ENCODE peak calls at places on chromosome 2, in six cellular contexts. O, U, S, G, B and Y are unnamed samples.

GRCh38 chr2:134882773-134883172 is 35.8 kb upstream of the CCNT2 start:
- DNase-seq in O (no peak), U (no peak), S (no peak), G (no peak), B (no peak), Y (no peak)

GRCh38 chr2:23009545-23010149 is 375.3 kb upstream of the KLHL29 start:
- DNase-seq in O (no peak), U (no peak), S (no peak), G (peak), B (peak), Y (no peak)

GRCh38 chr2:219446101-219446504 is 11.5 kb downstream of the SPEG start:
- DNase-seq in O (peak), U (no peak), S (no peak), G (no peak), B (no peak), Y (no peak)

GRCh38 chr2:239569401-239570090 is 168.7 kb upstream of the HDAC4 start:
- DNase-seq in O (no peak), U (no peak), S (peak), G (no peak), B (no peak), Y (no peak)

GRCh38 chr2:139805378-139805777 is 1025.2 kb upstream of the NXPH2 start:
- DNase-seq in O (no peak), U (no peak), S (no peak), G (no peak), B (no peak), Y (no peak)

GRCh38 chr2:218271865-218272530 is 1.7 kb downstream of the PNKD start:
- DNase-seq in O (no peak), U (no peak), S (peak), G (no peak), B (no peak), Y (no peak)

GRCh38 chr2:183927367-183928355 is 670.7 kb upstream of the ZNF804A start:
- DNase-seq in O (no peak), U (no peak), S (no peak), G (no peak), B (no peak), Y (no peak)

GRCh38 chr2:162072976-162073775 is 839 bp downstream of the DPP4 start:
- DNase-seq in O (no peak), U (peak), S (peak), G (peak), B (peak), Y (peak)

GRCh38 chr2:65789923-65790675 is 357.7 kb upstream of the SPRED2 start:
- DNase-seq in O (no peak), U (no peak), S (no peak), G (no peak), B (no peak), Y (no peak)

GRCh38 chr2:191995285-191995684 is 148.4 kb upstream of the CAVIN2 start:
- DNase-seq in O (no peak), U (no peak), S (no peak), G (no peak), B (no peak), Y (no peak)

GRCh38 chr2:176199902-176200301 is 11.4 kb downstream of the HOXD1 start:
- DNase-seq in O (no peak), U (no peak), S (no peak), G (no peak), B (no peak), Y (no peak)

GRCh38 chr2:214519258-214519818 is 108.5 kb downstream of the VWC2L start:
- DNase-seq in O (no peak), U (no peak), S (no peak), G (no peak), B (no peak), Y (no peak)

GRCh38 chr2:234690569-234691225 is 193.8 kb upstream of the ARL4C start:
- DNase-seq in O (no peak), U (no peak), S (no peak), G (no peak), B (peak), Y (no peak)

GRCh38 chr2:63614448-63614968 is 25.7 kb downstream of the MDH1 start:
- DNase-seq in O (no peak), U (no peak), S (no peak), G (no peak), B (no peak), Y (no peak)

GRCh38 chr2:113407446-113408099 is 29.9 kb upstream of the ZNG1B start:
- DNase-seq in O (no peak), U (no peak), S (no peak), G (no peak), B (no peak), Y (no peak)

GRCh38 chr2:227818569-227819397 is 5.1 kb downstream of the CCL20 start:
- DNase-seq in O (no peak), U (no peak), S (no peak), G (peak), B (no peak), Y (peak)

GRCh38 chr2:173427887-173428683 is 73.4 kb downstream of the CDCA7 start:
- DNase-seq in O (no peak), U (no peak), S (no peak), G (no peak), B (peak), Y (no peak)

GRCh38 chr2:100928235-100928634 is 73.9 kb upstream of the RPL31 start:
- DNase-seq in O (no peak), U (no peak), S (no peak), G (no peak), B (no peak), Y (no peak)

GRCh38 chr2:54845094-54845493 is 121.6 kb downstream of the EML6 start:
- DNase-seq in O (no peak), U (no peak), S (no peak), G (no peak), B (no peak), Y (no peak)

GRCh38 chr2:234996467-234997270 is 44.9 kb downstream of the SH3BP4 start:
- DNase-seq in O (peak), U (no peak), S (no peak), G (no peak), B (no peak), Y (no peak)

GRCh38 chr2:223204537-223204936 is 152.5 kb downstream of the KCNE4 start:
- DNase-seq in O (no peak), U (no peak), S (no peak), G (no peak), B (no peak), Y (no peak)

GRCh38 chr2:133674433-133675331 is 106.4 kb upstream of the NCKAP5 start:
- DNase-seq in O (peak), U (no peak), S (no peak), G (peak), B (peak), Y (peak)

GRCh38 chr2:85769236-85769986 is 15.6 kb downstream of the ATOH8 start:
- DNase-seq in O (peak), U (peak), S (no peak), G (no peak), B (no peak), Y (no peak)

GRCh38 chr2:237327191-237327590 is 86.8 kb downstream of the COL6A3 start:
- DNase-seq in O (no peak), U (no peak), S (no peak), G (no peak), B (no peak), Y (no peak)

GRCh38 chr2:184530239-184530638 is 68.1 kb upstream of the ZNF804A start:
- DNase-seq in O (no peak), U (no peak), S (no peak), G (no peak), B (no peak), Y (no peak)

GRCh38 chr2:221389909-221390308 is 182.2 kb downstream of the EPHA4 start:
- DNase-seq in O (no peak), U (no peak), S (no peak), G (no peak), B (peak), Y (no peak)

GRCh38 chr2:9170458-9171130 is 36.0 kb upstream of the ASAP2 start:
- DNase-seq in O (no peak), U (no peak), S (no peak), G (peak), B (no peak), Y (peak)

GRCh38 chr2:67526283-67526682 is 129.2 kb downstream of the ETAA1 start:
- DNase-seq in O (no peak), U (no peak), S (no peak), G (no peak), B (no peak), Y (no peak)

GRCh38 chr2:198697794-198698193 is 759.9 kb downstream of the SATB2 start:
- DNase-seq in O (no peak), U (no peak), S (no peak), G (no peak), B (no peak), Y (no peak)

GRCh38 chr2:217864960-217865359 is 137.8 kb downstream of the TNS1 start:
- DNase-seq in O (no peak), U (no peak), S (no peak), G (no peak), B (no peak), Y (no peak)

GRCh38 chr2:185255566-185255965 is 483.0 kb upstream of the FSIP2 start:
- DNase-seq in O (no peak), U (no peak), S (no peak), G (no peak), B (no peak), Y (no peak)

GRCh38 chr2:37085731-37086147 is 1.4 kb downstream of the GPATCH11 start:
- DNase-seq in O (no peak), U (no peak), S (no peak), G (no peak), B (no peak), Y (no peak)

GRCh38 chr2:99472327-99472960 is 17.4 kb downstream of the REV1 start:
- DNase-seq in O (no peak), U (no peak), S (no peak), G (no peak), B (peak), Y (no peak)

GRCh38 chr2:207836526-207837133 is 66.9 kb upstream of the FZD5 start:
- DNase-seq in O (no peak), U (no peak), S (no peak), G (peak), B (no peak), Y (peak)

GRCh38 chr2:205435970-205436369 is 246.3 kb upstream of the NRP2 start:
- DNase-seq in O (no peak), U (no peak), S (no peak), G (no peak), B (no peak), Y (no peak)

GRCh38 chr2:55163258-55163657 is 68.8 kb downstream of the CLHC1 start:
- DNase-seq in O (no peak), U (no peak), S (no peak), G (no peak), B (no peak), Y (no peak)

GRCh38 chr2:72813841-72814240 is 12.0 kb downstream of the EXOC6B start:
- DNase-seq in O (no peak), U (no peak), S (no peak), G (no peak), B (no peak), Y (no peak)

GRCh38 chr2:240922234-240922981 is 16.3 kb downstream of the CROCC2 start:
- DNase-seq in O (no peak), U (no peak), S (peak), G (peak), B (no peak), Y (no peak)

GRCh38 chr2:121999273-121999672 is 243.8 kb downstream of the TSN start:
- DNase-seq in O (no peak), U (no peak), S (no peak), G (peak), B (peak), Y (peak)

GRCh38 chr2:27218614-27219013 is 1.4 kb downstream of the CAD start:
- DNase-seq in O (no peak), U (no peak), S (no peak), G (no peak), B (no peak), Y (no peak)

GRCh38 chr2:27216416-27217137 is 592 bp upstream of the CAD start:
- DNase-seq in O (no peak), U (no peak), S (no peak), G (no peak), B (no peak), Y (no peak)

GRCh38 chr2:27220091-27220490 is 2.9 kb downstream of the CAD start:
- DNase-seq in O (no peak), U (no peak), S (no peak), G (no peak), B (no peak), Y (no peak)

GRCh38 chr2:27214936-27215335 is 2.2 kb upstream of the CAD start:
- DNase-seq in O (no peak), U (no peak), S (no peak), G (no peak), B (no peak), Y (no peak)

GRCh38 chr2:27217173-27218121 is at the start of gene CAD:
- DNase-seq in O (peak), U (peak), S (peak), G (peak), B (peak), Y (peak)
- TF ChIP-seq CTCF in O (no peak), U (peak), S (no peak), G (peak), B (peak), Y (no peak)

GRCh38 chr2:174985624-174986023 is 19.6 kb downstream of the CHN1 start:
- DNase-seq in O (no peak), U (no peak), S (no peak), G (no peak), B (no peak), Y (no peak)
- TF ChIP-seq CTCF in O (peak), U (peak), S (peak), G (peak), B (peak), Y (peak)

DNA sequence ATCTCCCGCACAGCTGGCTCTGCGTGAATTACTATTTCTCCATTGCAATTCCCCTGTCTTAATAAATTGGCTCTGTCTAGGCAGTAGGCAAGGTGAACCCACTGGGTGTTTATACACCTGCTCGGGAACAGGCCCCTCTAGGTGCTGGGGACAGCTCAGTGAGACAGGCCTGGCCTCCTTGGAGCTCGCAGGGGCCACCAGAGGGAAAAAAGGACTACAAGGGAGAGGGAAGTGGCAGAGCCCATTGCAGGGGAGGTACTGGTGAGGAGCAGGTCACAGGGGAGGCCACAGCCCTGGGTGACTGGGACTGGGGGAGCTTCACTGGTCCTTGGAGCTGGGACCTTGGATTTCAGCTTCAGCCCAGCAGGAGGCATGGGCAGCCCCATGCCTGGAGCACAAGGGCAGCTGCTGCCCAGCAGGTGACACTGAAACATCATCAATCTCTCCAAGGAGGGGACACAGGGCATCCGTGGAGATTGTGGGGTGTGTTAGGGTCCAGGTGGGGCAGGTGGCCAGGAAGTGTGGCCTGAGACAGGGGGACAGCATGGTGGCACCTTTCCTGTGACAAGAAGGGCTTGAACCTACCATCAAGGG is 31.2 kb downstream of the NGEF start:
- DNase-seq in O (no peak), U (no peak), S (peak), G (no peak), B (no peak), Y (peak)
- TF ChIP-seq CTCF in O (no peak), U (no peak), S (no peak), G (no peak), B (no peak), Y (no peak)

GRCh38 chr2:171709011-171709685 is 21.9 kb downstream of the DYNC1I2 start:
- DNase-seq in O (no peak), U (no peak), S (no peak), G (no peak), B (no peak), Y (no peak)

GRCh38 chr2:171707752-171708151 is 20.5 kb downstream of the DYNC1I2 start:
- DNase-seq in O (no peak), U (no peak), S (no peak), G (no peak), B (no peak), Y (no peak)

GRCh38 chr2:171702781-171703556 is 15.7 kb downstream of the DYNC1I2 start:
- DNase-seq in O (no peak), U (no peak), S (no peak), G (no peak), B (no peak), Y (no peak)

GRCh38 chr2:171703574-171704347 is 16.5 kb downstream of the DYNC1I2 start:
- DNase-seq in O (no peak), U (no peak), S (no peak), G (no peak), B (no peak), Y (no peak)

DNA sequence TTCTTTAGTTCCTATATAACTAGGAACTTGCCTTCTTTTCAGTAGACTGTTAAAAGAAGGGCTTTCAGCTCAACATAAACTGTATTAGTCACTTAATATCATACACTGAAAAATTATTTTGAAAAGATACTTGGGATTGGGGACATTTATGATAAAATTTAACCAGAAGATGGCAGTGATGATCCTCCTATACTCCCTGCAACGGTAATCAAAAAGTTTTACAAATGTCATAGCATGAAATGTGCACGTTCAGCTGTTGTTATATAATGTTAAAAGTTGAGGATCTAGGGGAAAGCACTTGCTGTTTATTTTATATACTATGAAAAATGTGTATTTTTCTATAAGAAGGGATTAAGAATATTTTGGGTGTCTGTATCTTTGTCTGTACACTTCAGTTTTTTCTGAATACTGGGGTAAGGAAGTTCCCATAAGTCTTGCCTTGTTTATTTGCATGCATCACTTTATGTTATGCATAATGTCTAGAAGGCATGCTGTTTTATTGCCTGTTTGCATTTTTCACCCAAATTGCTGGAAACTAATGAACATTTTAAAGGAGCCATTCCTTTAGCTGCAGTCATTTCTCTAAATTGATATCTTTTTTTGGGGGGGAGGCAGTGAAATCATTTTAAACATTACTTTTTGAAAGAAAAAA is 19.0 kb downstream of the DYNC1I2 start:
- DNase-seq in O (no peak), U (no peak), S (no peak), G (no peak), B (no peak), Y (no peak)
- TF ChIP-seq CTCF in O (no peak), U (peak), S (no peak), G (peak), B (peak), Y (peak)

GRCh38 chr2:71801969-71802368 is 345.7 kb downstream of the CYP26B1 start:
- DNase-seq in O (peak), U (no peak), S (no peak), G (peak), B (no peak), Y (peak)
- TF ChIP-seq CTCF in O (peak), U (peak), S (no peak), G (peak), B (peak), Y (peak)

GRCh38 chr2:39595116-39595515 is 70.6 kb upstream of the TMEM178A start:
- DNase-seq in O (no peak), U (no peak), S (no peak), G (no peak), B (no peak), Y (no peak)

GRCh38 chr2:39597309-39597708 is 68.4 kb upstream of the TMEM178A start:
- DNase-seq in O (no peak), U (no peak), S (no peak), G (no peak), B (no peak), Y (no peak)

DNA sequence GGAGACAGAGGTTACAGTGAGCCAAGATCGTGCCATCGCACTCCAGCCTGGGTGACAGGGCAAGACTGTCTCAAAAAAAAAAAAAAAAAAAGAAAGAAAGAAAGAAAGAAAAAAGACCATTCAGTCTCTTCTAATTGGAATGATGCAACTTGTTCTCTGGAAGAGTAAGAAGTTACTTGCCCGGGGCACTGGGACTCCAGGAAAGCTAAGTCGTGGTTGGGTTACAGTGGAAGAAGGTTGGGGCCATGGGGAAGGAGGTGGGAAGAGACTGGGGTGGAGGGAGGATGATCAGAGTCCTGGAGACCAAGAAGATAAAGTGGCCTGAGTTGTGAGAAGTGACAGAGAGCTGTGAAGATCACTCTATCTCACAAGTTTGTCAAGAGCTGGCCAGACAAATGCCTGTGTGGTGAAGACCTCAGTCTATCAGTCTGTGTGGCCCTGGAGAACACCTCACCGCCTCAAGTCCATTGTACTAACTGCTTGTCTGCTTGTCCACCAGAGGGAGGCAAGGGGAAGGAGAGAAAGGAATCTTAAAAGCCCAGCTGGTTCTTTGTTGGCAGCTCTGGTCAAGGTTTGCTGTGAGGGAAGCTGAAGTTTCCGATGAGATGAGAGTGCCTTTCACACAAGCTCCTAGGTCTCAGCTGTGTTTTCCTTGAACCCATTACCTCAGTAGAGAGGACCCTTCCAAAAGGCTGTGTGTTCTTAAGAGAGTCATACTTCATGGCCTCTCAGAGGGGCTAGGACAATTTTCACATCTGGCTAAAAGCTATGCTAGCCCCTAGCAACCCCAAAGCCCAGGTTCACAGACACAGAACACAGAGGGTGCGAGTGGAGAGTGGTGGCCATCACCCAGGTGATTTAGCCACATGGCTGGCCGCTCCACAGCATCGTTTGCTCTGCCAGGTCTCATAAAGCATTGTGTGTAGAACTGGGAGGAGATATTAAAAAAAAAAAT is 72.0 kb upstream of the TMEM178A start:
- DNase-seq in O (peak), U (no peak), S (no peak), G (no peak), B (peak), Y (no peak)
- TF ChIP-seq CTCF in O (no peak), U (peak), S (no peak), G (peak), B (peak), Y (no peak)

DNA sequence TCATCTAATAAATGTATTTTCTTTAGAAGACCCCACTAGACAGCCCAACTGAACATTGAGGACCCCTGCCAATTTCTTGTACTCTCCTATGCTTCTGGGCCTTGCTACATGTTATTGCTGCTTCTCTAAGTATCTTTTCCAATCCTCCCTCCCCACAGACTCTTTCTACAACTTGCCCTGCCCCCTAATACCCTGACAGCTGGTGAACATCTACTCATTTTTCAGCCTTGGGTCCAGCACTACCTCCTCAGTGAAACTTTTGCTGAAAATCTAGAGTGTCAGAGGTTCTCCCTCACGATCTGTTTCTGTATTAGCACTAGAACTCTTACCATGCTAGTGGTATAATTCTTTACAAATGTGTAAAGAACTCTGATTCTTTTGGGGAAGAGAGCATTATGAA is 106.8 kb upstream of the SIX3 start:
- DNase-seq in O (no peak), U (no peak), S (no peak), G (no peak), B (no peak), Y (no peak)
- TF ChIP-seq CTCF in O (no peak), U (no peak), S (no peak), G (no peak), B (no peak), Y (no peak)